ENCODE peak calls at places on chromosomes 2 and 18, in four cellular contexts. One of them, this sample, is unnamed.

GRCh38 chr18:41645600-41646360 is 309.3 kb upstream of the PIK3C3 start:
- DNase-seq in fibroblast of lung: no peak
- DNase-seq in HCT116: no peak
- DNase-seq in hepatocyte: peak
- DNase-seq in this sample: no peak

GRCh38 chr2:181058378-181059269 is 78.2 kb downstream of the UBE2E3 start:
- DNase-seq in fibroblast of lung: peak
- DNase-seq in HCT116: peak
- DNase-seq in hepatocyte: peak
- DNase-seq in this sample: peak

GRCh38 chr2:207274541-207274940 is 108.8 kb upstream of the KLF7 start:
- DNase-seq in fibroblast of lung: no peak
- DNase-seq in HCT116: no peak
- DNase-seq in hepatocyte: no peak
- DNase-seq in this sample: no peak

GRCh38 chr2:229852565-229852964 is 69.2 kb downstream of the TRIP12 start:
- DNase-seq in fibroblast of lung: peak
- DNase-seq in HCT116: no peak
- DNase-seq in hepatocyte: no peak
- DNase-seq in this sample: peak

GRCh38 chr2:217106650-217107014 is 246.8 kb upstream of the TNP1 start:
- DNase-seq in fibroblast of lung: peak
- DNase-seq in HCT116: peak
- DNase-seq in hepatocyte: no peak
- DNase-seq in this sample: no peak

GRCh38 chr2:170974304-170974993 is 45.4 kb downstream of the GORASP2 start:
- DNase-seq in fibroblast of lung: no peak
- DNase-seq in HCT116: no peak
- DNase-seq in hepatocyte: peak
- DNase-seq in this sample: no peak

GRCh38 chr2:228701506-228701905 is 520.0 kb upstream of the SPHKAP start:
- DNase-seq in fibroblast of lung: no peak
- DNase-seq in HCT116: no peak
- DNase-seq in hepatocyte: no peak
- DNase-seq in this sample: no peak

GRCh38 chr2:232903989-232904388 is 33.9 kb downstream of the SNORC start:
- DNase-seq in fibroblast of lung: no peak
- DNase-seq in HCT116: no peak
- DNase-seq in hepatocyte: peak
- DNase-seq in this sample: no peak

GRCh38 chr2:290090-290722 is 2.3 kb upstream of the ALKAL2 start:
- DNase-seq in fibroblast of lung: peak
- DNase-seq in HCT116: no peak
- DNase-seq in hepatocyte: peak
- DNase-seq in this sample: no peak

GRCh38 chr2:64905338-64906024 is 83.7 kb upstream of the SLC1A4 start:
- DNase-seq in fibroblast of lung: no peak
- DNase-seq in HCT116: no peak
- DNase-seq in hepatocyte: no peak
- DNase-seq in this sample: peak

GRCh38 chr2:113283704-113284284 is 5.1 kb upstream of the PAX8 start:
- DNase-seq in fibroblast of lung: peak
- DNase-seq in HCT116: peak
- DNase-seq in hepatocyte: peak
- DNase-seq in this sample: no peak

GRCh38 chr2:192197387-192197786 is 2.7 kb upstream of the TMEFF2 start:
- DNase-seq in fibroblast of lung: peak
- DNase-seq in HCT116: no peak
- DNase-seq in hepatocyte: no peak
- DNase-seq in this sample: no peak

GRCh38 chr2:113253453-113253852 is 25.3 kb downstream of the PAX8 start:
- DNase-seq in fibroblast of lung: no peak
- DNase-seq in HCT116: no peak
- DNase-seq in hepatocyte: no peak
- DNase-seq in this sample: no peak

GRCh38 chr2:207879536-207879935 is 109.8 kb upstream of the FZD5 start:
- DNase-seq in fibroblast of lung: no peak
- DNase-seq in HCT116: no peak
- DNase-seq in hepatocyte: no peak
- DNase-seq in this sample: no peak

GRCh38 chr18:57088883-57089282 is 58.0 kb upstream of the BOD1L2 start:
- DNase-seq in fibroblast of lung: no peak
- DNase-seq in HCT116: no peak
- DNase-seq in hepatocyte: no peak
- DNase-seq in this sample: no peak

GRCh38 chr2:9135804-9136558 is 70.6 kb upstream of the ASAP2 start:
- DNase-seq in fibroblast of lung: peak
- DNase-seq in HCT116: no peak
- DNase-seq in hepatocyte: no peak
- DNase-seq in this sample: no peak

DNA sequence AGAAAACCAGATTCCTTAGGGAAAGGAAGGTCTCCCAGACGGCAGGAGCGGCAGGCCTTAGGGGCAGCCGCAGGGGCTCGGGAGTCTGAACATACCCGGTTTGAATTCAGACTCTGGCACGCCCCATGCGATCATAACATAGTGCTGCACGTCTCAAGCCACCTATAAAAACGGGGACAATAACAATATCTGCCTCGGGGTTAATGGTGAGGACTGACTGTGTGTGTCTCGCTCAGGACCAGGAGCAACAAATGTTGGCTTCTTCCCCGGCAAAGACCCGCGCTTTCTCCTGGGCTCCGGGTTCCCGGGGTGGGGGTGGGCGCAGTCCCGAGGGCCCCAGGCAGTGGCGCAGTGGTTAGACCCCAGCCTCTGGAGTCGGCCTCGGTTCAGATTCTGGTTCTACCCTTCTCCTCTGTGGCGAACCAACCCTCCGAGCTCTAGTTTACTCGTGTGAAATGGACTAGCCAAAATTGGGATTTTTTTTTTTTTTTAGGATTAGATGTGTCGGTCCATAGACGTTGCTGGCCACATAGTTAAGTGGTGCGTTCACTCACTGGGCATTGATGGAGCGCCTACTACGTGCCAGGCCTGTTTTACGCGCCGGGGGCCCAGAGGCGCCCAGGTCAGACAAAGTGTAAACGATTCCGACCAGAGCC is 959 bp upstream of the SH3BP4 start:
- DNase-seq in fibroblast of lung: peak
- DNase-seq in HCT116: no peak
- DNase-seq in hepatocyte: no peak
- DNase-seq in this sample: no peak
- TF ChIP-seq CTCF in fibroblast of lung: no peak
- TF ChIP-seq CTCF in HCT116: no peak
- TF ChIP-seq CTCF in hepatocyte: no peak
- TF ChIP-seq CTCF in this sample: no peak

DNA sequence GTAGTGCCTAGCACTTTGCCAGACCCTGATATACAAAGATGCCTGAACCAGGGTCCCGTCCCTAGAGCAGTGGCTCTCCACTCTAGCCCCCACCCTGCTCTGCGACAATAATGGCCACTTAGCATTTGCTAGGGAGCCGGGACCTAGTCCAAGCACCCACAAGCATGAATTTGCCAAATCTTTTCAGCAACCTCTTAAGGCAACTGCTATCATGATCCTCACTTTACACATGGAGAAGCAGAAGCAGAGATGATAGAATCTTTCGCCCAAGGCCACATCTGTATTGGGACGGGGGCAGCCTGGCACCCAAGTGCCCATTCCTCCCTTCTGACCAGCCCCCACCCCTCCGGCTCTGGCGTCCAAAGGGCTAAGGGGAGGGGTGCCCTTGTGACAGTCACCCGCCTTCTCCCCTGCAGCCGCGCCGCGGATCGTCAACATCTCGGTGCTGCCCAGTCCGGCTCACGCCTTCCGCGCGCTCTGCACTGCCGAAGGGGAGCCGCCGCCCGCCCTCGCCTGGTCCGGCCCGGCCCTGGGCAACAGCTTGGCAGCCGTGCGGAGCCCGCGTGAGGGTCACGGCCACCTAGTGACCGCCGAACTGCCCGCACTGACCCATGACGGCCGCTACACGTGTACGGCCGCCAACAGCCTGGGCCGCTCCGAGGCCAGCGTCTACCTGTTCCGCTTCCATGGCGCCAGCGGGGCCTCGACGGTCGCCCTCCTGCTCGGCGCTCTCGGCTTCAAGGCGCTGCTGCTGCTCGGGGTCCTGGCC is 13.0 kb downstream of the SIGLEC15 start:
- DNase-seq in fibroblast of lung: no peak
- DNase-seq in HCT116: no peak
- DNase-seq in hepatocyte: no peak
- DNase-seq in this sample: no peak
- TF ChIP-seq EZH2 in fibroblast of lung: no peak
- TF ChIP-seq EZH2 in HCT116: no peak
- TF ChIP-seq EZH2 in hepatocyte: no peak
- TF ChIP-seq EZH2 in this sample: no peak

GRCh38 chr2:111119004-111119846 is 1.5 kb upstream of the BCL2L11 start:
- DNase-seq in fibroblast of lung: peak
- DNase-seq in HCT116: no peak
- DNase-seq in hepatocyte: peak
- DNase-seq in this sample: no peak
- H2AFZ ChIP-seq in fibroblast of lung: no peak
- H2AFZ ChIP-seq in HCT116: no peak
- H2AFZ ChIP-seq in hepatocyte: peak
- H2AFZ ChIP-seq in this sample: no peak

GRCh38 chr18:61551586-61551985 is 218.4 kb downstream of the CDH20 start:
- DNase-seq in fibroblast of lung: peak
- DNase-seq in HCT116: peak
- DNase-seq in hepatocyte: peak
- DNase-seq in this sample: peak
- TF ChIP-seq CTCF in fibroblast of lung: peak
- TF ChIP-seq CTCF in HCT116: peak
- TF ChIP-seq CTCF in hepatocyte: peak
- TF ChIP-seq CTCF in this sample: peak

GRCh38 chr2:27261926-27262298 is 935 bp downstream of the SLC30A3 start:
- DNase-seq in fibroblast of lung: no peak
- DNase-seq in HCT116: no peak
- DNase-seq in hepatocyte: no peak
- DNase-seq in this sample: no peak
- TF ChIP-seq EZH2 in fibroblast of lung: peak
- TF ChIP-seq EZH2 in HCT116: no peak
- TF ChIP-seq EZH2 in hepatocyte: peak
- TF ChIP-seq EZH2 in this sample: no peak

DNA sequence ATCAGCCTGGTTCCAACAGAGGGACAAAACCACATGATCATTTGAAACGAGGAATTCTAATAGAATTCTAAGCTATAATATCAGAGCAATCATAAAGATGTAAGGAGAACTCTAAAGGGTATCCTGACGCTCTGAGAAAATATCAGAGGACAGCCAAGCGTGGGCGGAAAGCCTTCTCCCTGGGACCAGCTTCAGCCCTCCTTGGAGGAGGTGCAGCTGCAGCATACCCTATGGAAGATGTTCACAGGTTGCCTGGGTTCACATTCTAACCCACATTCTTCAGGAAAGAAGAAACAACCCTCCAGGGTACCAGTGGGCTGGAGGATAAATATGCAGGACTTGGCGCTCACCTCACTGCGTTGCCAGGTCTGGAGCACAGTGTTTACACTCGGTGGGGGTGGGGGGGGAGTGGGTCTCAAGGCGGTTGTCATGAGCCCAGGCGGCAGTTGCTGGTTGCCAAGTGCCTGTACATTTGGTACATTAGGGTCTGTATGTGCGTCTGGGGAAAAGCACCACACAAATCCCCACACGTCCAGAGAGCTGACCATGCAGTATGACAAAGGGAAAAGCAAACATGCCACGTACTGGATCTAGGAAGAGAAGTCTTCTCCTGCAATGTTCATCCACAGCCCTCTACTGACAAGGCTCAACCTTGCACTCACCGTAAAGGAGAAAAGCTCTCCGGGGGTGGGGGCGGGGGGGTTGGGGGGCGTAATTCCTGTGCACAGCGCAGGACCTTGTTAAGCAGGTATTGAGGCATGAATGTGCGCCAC is 80.5 kb downstream of the CDH19 start:
- DNase-seq in fibroblast of lung: no peak
- DNase-seq in HCT116: no peak
- DNase-seq in hepatocyte: no peak
- DNase-seq in this sample: no peak
- H2AFZ ChIP-seq in fibroblast of lung: no peak
- H2AFZ ChIP-seq in HCT116: no peak
- H2AFZ ChIP-seq in hepatocyte: no peak
- H2AFZ ChIP-seq in this sample: no peak

GRCh38 chr2:163191372-163191771 is 352.8 kb upstream of the KCNH7 start:
- DNase-seq in fibroblast of lung: peak
- DNase-seq in HCT116: peak
- DNase-seq in hepatocyte: peak
- DNase-seq in this sample: no peak
- TF ChIP-seq CTCF in fibroblast of lung: peak
- TF ChIP-seq CTCF in HCT116: peak
- TF ChIP-seq CTCF in hepatocyte: peak
- TF ChIP-seq CTCF in this sample: peak

This sample was measured in DND-41.